ENCODE peak calls at places on chromosomes 13 and 19, in six cellular contexts. T is body of pancreas, B is left lung, R is HCT116, H is K562, V is GM23338. E is an unnamed sample. For H3K36me3, the result is how much of the 10 kb centered on the place peaks cover.

GRCh38 chr19:23075031-23075733 is 41.6 kb upstream of the ZNF730 start:
- ATAC-seq in T (peak), B (peak), R (no peak), H (peak), V (peak), E (peak)

GRCh38 chr13:73970413-73971055 is 163.7 kb downstream of the KLF12 start:
- ATAC-seq in T (no peak), B (no peak), R (no peak), H (no peak), V (no peak), E (no peak)

GRCh38 chr13:98189841-98190505 is 12.9 kb upstream of the RNF113B start:
- ATAC-seq in T (no peak), B (no peak), R (no peak), H (no peak), V (no peak), E (no peak)

GRCh38 chr19:50417138-50417849 is 1.4 kb upstream of the SPIB start:
- ATAC-seq in T (peak), B (no peak), R (peak), H (no peak), V (no peak), E (no peak)

GRCh38 chr19:31955884-31956283 is 389.5 kb upstream of the ZNF507 start:
- ATAC-seq in T (no peak), B (no peak), R (no peak), H (no peak), V (no peak), E (no peak)

GRCh38 chr13:109786457-109787134 is at the start of gene IRS2:
- ATAC-seq in T (peak), B (peak), R (peak), H (peak), V (peak), E (peak)

GRCh38 chr13:33186851-33187250 is 98.7 kb downstream of the STARD13 start:
- ATAC-seq in T (no peak), B (peak), R (no peak), H (no peak), V (peak), E (peak)

GRCh38 chr13:39185326-39185725 is 147.1 kb downstream of the NHLRC3 start:
- ATAC-seq in T (no peak), B (no peak), R (no peak), H (no peak), V (no peak), E (peak)

GRCh38 chr13:113960276-113960948 is 13.5 kb downstream of the C13orf46 start:
- ATAC-seq in T (no peak), B (no peak), R (no peak), H (no peak), V (no peak), E (no peak)

GRCh38 chr13:80586356-80586755 is 245.4 kb upstream of the SPRY2 start:
- ATAC-seq in T (no peak), B (no peak), R (no peak), H (no peak), V (no peak), E (no peak)

GRCh38 chr13:33126909-33127607 is 110.8 kb downstream of the KL start:
- ATAC-seq in T (no peak), B (no peak), R (no peak), H (peak), V (no peak), E (no peak)

GRCh38 chr19:46674416-46675178 is 13.6 kb upstream of the DACT3 start:
- ATAC-seq in T (peak), B (peak), R (peak), H (peak), V (peak), E (peak)

GRCh38 chr19:3746371-3747056 is 15.0 kb downstream of the APBA3 start:
- ATAC-seq in T (no peak), B (no peak), R (no peak), H (no peak), V (no peak), E (no peak)

GRCh38 chr13:49443689-49444516 is at the start of the genes CAB39L and SETDB2:
- ATAC-seq in T (peak), B (peak), R (peak), H (peak), V (peak), E (peak)

GRCh38 chr13:49441312-49441711 is 2.6 kb downstream of the CAB39L start:
- ATAC-seq in T (no peak), B (no peak), R (no peak), H (no peak), V (no peak), E (no peak)

GRCh38 chr13:49441846-49442245 is 2.0 kb downstream of the CAB39L start:
- ATAC-seq in T (no peak), B (no peak), R (no peak), H (no peak), V (no peak), E (no peak)

GRCh38 chr13:49444517-49445395 is 682 bp downstream of the SETDB2 start:
- ATAC-seq in T (peak), B (peak), R (peak), H (peak), V (no peak), E (peak)

DNA sequence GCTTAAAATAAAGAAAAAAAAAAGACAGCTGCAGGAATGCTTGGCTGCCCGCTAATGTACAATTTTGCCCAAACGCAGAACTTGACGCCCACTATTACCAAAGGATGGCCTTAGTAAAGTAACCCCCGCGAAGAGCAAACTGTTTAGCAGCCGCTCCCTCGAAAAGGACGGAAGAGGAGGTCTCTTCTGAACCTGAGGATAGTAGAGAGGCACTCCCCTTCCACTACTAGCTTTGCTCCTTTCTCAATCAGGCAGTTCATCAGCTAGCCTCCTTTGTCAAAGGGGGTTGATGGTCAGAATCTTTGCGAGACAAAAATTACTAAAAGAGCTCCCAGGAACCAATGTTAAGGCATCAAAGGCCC is 556 bp downstream of the CAB39L start:
- ATAC-seq in T (no peak), B (peak), R (no peak), H (no peak), V (peak), E (no peak)
- H3K27ac ChIP-seq in T (peak), B (peak), R (peak), H (peak), V (peak), E (peak)

GRCh38 chr13:101624210-101624922 is 171.9 kb downstream of the ITGBL1 start:
- ATAC-seq in T (no peak), B (peak), R (no peak), H (no peak), V (peak), E (peak)

GRCh38 chr13:101623469-101624209 is 171.2 kb downstream of the ITGBL1 start:
- ATAC-seq in T (no peak), B (peak), R (no peak), H (no peak), V (no peak), E (no peak)

GRCh38 chr13:101624981-101625380 is 172.5 kb downstream of the ITGBL1 start:
- ATAC-seq in T (no peak), B (no peak), R (no peak), H (no peak), V (no peak), E (no peak)

GRCh38 chr13:101618440-101619187 is 166.1 kb downstream of the ITGBL1 start:
- ATAC-seq in T (no peak), B (no peak), R (no peak), H (no peak), V (no peak), E (no peak)

DNA sequence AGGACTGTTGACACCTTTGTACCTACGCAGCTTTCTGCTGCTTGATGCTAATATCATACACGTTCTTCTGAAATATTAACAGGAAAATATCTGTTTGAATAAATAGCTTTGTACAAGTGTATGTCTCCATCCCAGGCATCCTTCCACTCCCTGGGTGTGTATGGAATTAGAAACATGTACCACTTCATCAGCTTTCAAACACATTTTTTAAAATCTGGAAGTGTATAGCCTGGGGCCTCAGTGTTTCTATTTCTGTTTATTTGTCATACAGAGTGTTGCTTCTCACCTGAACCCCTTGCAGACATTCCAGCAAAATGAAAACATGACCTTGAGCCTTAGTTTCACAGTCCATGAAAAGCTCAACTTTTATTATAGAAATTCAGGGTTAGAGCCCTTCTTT is 168.6 kb downstream of the ITGBL1 start:
- ATAC-seq in T (no peak), B (peak), R (no peak), H (no peak), V (no peak), E (no peak)
- H3K36me3 ChIP-seq in T (under half), B (under half), R (under half), H (under half), V (under half), E (under half)

GRCh38 chr19:35194022-35194984 is 34.2 kb downstream of the FAM187B start:
- ATAC-seq in T (no peak), B (no peak), R (no peak), H (peak), V (no peak), E (no peak)
- H3K27ac ChIP-seq in T (no peak), B (no peak), R (no peak), H (no peak), V (no peak), E (no peak)

DNA sequence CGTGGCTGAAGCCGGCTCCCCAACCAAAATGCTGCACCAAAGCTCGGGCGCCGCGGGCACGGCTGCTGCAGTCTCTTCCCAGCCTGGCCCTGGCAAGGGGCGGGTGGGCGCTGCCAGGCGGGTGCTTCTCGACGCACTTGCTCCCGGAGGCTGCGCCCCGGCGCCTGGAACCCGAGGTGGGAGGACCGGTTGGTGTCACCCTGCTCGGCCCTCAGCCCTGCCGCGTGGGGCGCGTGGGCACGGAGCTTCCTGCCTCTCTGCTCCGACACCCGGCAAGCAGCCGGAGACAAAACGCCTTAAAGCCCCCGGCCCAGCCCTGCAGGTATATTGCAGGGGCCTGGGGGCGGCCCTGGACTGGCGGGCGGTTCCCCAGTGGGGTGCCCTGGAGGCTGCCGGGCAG is 34.7 kb downstream of the BTBD2 start:
- ATAC-seq in T (no peak), B (no peak), R (no peak), H (no peak), V (no peak), E (no peak)
- H3K36me3 ChIP-seq in T (under half), B (under half), R (under half), H (half or more), V (under half), E (half or more)

DNA sequence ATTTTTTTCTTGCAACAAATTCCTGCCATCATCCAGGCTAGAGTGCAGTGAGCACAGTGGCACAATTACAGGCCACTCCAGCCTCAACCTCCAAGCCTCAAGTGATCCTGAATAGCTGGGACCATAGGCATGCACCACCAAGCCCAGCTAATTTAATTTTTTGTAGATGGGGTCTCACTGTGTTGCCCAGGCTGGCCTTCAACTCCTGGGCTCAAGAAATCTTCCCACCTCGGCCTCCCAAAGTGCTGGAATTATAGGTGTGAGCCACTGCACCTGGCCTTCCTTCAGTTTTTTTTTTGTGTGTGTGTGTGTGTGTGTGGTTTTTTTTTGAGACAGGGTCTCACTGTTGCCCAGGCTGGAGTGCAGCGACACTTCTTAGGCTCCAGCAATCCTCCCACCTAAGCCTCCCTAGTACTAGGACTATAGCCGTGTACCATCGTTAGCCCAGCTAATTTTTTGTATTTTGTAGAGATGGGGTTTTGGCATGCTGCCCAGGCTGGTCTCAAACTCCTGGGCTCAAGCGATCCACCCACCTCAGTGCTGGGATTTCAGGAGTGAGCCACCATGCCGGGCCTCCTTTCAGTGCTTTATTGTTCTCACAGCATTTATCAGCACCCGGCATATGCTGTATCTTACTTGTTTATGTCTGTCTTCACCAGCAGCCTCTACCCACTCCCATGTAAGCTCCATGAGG is 5.9 kb upstream of the SRRM5 start:
- ATAC-seq in T (no peak), B (no peak), R (no peak), H (peak), V (no peak), E (no peak)
- H3K27ac ChIP-seq in T (peak), B (no peak), R (no peak), H (peak), V (no peak), E (no peak)

DNA sequence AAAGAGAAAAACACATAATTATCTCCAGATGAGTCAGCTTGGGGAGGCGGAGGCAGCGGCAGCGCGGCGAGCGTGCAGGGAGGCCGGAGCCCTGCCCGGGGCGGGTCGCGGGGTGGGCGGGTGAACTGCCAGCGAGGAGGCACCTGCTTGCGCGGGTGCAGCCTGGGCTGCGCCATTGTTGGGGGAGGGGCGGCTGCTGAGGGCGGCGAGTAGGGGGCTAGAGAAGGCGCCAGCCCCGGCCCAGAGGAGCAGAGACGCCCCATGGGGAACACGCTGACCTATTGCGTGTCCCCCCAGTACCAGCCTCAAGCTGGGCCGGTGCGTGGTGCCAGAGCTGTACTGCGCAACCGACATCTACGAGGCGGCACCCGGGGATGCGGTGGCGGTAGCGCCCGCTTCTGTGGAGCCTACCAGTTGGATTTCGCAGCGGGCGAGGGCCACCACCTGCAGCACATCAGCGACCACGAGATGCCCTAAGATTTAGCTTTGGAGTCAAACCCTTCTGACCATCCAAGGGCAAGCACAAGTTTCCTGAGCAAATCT is 16.7 kb downstream of the ZNF100 start:
- ATAC-seq in T (no peak), B (no peak), R (no peak), H (no peak), V (no peak), E (no peak)
- H3K36me3 ChIP-seq in T (under half), B (under half), R (under half), H (half or more), V (under half), E (under half)

GRCh38 chr19:16326401-16327130 is 1.9 kb downstream of the KLF2 start:
- ATAC-seq in T (no peak), B (no peak), R (no peak), H (no peak), V (peak), E (no peak)
- H3K27ac ChIP-seq in T (peak), B (peak), R (peak), H (no peak), V (no peak), E (peak)

GRCh38 chr19:41904118-41904870 is 21.3 kb downstream of the ARHGEF1 start:
- ATAC-seq in T (peak), B (peak), R (no peak), H (no peak), V (no peak), E (no peak)
- H3K36me3 ChIP-seq in T (under half), B (under half), R (under half), H (half or more), V (under half), E (half or more)

DNA sequence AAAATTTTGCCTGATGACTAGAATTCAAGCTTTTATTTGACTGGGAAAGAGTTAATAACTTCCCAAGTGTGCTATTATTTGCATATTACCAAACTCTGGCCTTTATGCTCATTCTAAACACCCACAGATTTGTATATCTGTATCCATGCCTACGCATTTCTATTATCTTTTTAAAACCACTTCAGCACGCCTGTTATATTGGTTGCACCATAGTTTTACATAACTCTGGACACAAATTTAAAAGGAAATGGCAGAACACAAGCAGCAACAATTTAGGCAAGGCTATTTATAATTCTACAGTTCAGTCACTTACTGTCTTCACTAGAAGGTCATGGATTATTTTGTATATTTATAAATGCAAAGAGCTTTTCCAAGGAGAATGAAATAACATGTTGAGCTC is 3.7 kb upstream of the RASL11A start:
- ATAC-seq in T (no peak), B (peak), R (no peak), H (no peak), V (no peak), E (no peak)
- H3K27ac ChIP-seq in T (no peak), B (no peak), R (no peak), H (no peak), V (no peak), E (peak)

DNA sequence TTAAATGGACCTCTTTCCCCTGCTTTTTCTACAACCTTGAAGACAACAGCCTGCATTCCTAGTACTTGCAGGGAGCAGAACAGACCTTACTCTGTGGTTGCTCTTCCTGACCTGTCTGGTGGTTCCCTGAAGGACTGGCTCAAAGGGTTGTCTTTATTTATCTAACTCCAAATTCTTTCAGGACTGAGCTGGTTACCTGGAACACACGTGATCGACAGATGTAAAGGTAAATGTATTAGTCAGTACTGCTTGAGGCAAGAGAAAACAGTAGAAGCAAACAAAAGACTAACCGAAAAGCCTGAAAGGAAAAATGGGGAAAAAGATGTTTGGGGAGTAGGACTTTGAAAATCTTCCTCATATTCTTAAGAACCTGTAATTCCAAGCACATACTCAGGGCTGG is 17.9 kb downstream of the ZNF558 start:
- ATAC-seq in T (no peak), B (no peak), R (no peak), H (no peak), V (no peak), E (no peak)
- H3K36me3 ChIP-seq in T (half or more), B (under half), R (half or more), H (half or more), V (under half), E (under half)